ENCODE peak calls at places on chromosomes 13 and 19, in six cellular contexts. K is neural crest cell; Q is HEK293T; V is gastrocnemius medialis; F is activated CD4-positive, alpha-beta T cell treated with anti-CD3 and anti-CD28 coated beads, Interleukin-2, amount 10 ng/mL, durations not matched to agents 7 days and 5 days; E is osteoblast. X is an unnamed sample.

GRCh38 chr13:44912617-44913016 is 76.7 kb downstream of the NUFIP1 start:
- DNase-seq in Q (no peak), K (no peak), E (no peak), F (no peak), V (no peak), X (no peak)

GRCh38 chr19:35513975-35514809 is 743 bp upstream of the DMKN start:
- DNase-seq in Q (no peak), F (no peak), E (peak), V (no peak), K (no peak), X (no peak)

GRCh38 chr13:59111711-59112110 is 1052.0 kb downstream of the DIAPH3 start:
- DNase-seq in F (no peak), V (no peak), E (peak), Q (no peak), K (no peak), X (no peak)

GRCh38 chr13:91767681-91768080 is 369.3 kb downstream of the GPC5 start:
- DNase-seq in V (no peak), Q (no peak), F (no peak), K (no peak), E (no peak), X (no peak)

GRCh38 chr19:39265321-39265916 is 2.8 kb upstream of the IFNL2 start:
- DNase-seq in Q (no peak), K (no peak), F (no peak), E (peak), V (no peak), X (no peak)

GRCh38 chr19:29216021-29216420 is 3.1 kb upstream of the UQCRFS1 start:
- DNase-seq in K (no peak), E (no peak), F (no peak), Q (no peak), V (no peak), X (no peak)

GRCh38 chr13:68428292-68428691 is 1198.2 kb upstream of the PCDH9 start:
- DNase-seq in K (no peak), F (no peak), E (no peak), Q (no peak), V (no peak), X (no peak)

GRCh38 chr13:36447501-36447900 is 15.2 kb downstream of the CCNA1 start:
- DNase-seq in Q (no peak), E (no peak), F (no peak), V (no peak), K (no peak), X (no peak)

GRCh38 chr19:14703833-14704232 is 14.0 kb downstream of the ZNF333 start:
- DNase-seq in Q (no peak), K (no peak), V (no peak), E (no peak), F (no peak), X (no peak)

GRCh38 chr19:36060430-36060829 is 5.7 kb downstream of the WDR62 start:
- DNase-seq in V (no peak), Q (peak), E (peak), F (peak), K (peak), X (no peak)

GRCh38 chr19:33066543-33066942 is 1.9 kb upstream of the RHPN2 start:
- DNase-seq in F (no peak), K (no peak), E (no peak), Q (no peak), V (no peak), X (no peak)

GRCh38 chr13:42894765-42895181 is 97.3 kb downstream of the EPSTI1 start:
- DNase-seq in Q (no peak), F (no peak), V (no peak), E (no peak), K (no peak), X (peak)

GRCh38 chr13:73216381-73216831 is 157.6 kb downstream of the KLF5 start:
- DNase-seq in V (no peak), E (peak), F (no peak), Q (no peak), K (no peak), X (no peak)

GRCh38 chr13:74114202-74114601 is 20.0 kb downstream of the KLF12 start:
- DNase-seq in K (no peak), V (no peak), E (no peak), F (no peak), Q (no peak), X (no peak)

GRCh38 chr19:56710437-56710836 is 38.9 kb upstream of the ZNF835 start:
- DNase-seq in F (no peak), V (no peak), K (no peak), E (no peak), Q (no peak), X (no peak)

GRCh38 chr19:4120531-4120930 is 3.4 kb downstream of the MAP2K2 start:
- DNase-seq in V (no peak), F (no peak), E (peak), K (no peak), Q (no peak), X (no peak)

GRCh38 chr13:54928071-54928470 is 1899.5 kb downstream of the OLFM4 start:
- DNase-seq in V (no peak), K (no peak), F (no peak), E (no peak), Q (no peak), X (no peak)